ENCODE peak calls at places on chromosomes 12 and 14, in four cellular contexts. F is stimulated activated CD4-positive, alpha-beta T cell treated with anti-CD3 and anti-CD28 coated beads, Interleukin-15, amount 100 ng/mL, for 1 hour; I is HFFc6; J is naive B cell. S is an unnamed sample.

GRCh38 chr12:105212431-105212830 is 23.5 kb downstream of the APPL2 start:
- DNase-seq in F (no peak), I (peak), J (no peak), S (peak)

GRCh38 chr14:64709126-64709525 is 4.9 kb downstream of the PLEKHG3 start:
- DNase-seq in F (no peak), I (no peak), J (no peak), S (no peak)

GRCh38 chr14:21074398-21075272 is 4.5 kb downstream of the ARHGEF40 start:
- DNase-seq in F (no peak), I (no peak), J (no peak), S (no peak)

GRCh38 chr14:59619071-59619470 is 42.5 kb upstream of the CCDC175 start:
- DNase-seq in F (no peak), I (no peak), J (no peak), S (no peak)

GRCh38 chr12:64187370-64187769 is 34.7 kb downstream of the KICS2 start:
- DNase-seq in F (no peak), I (peak), J (no peak), S (no peak)

GRCh38 chr14:22474730-22475351 is 114.2 kb downstream of the DAD1 start:
- DNase-seq in F (no peak), I (no peak), J (no peak), S (no peak)

GRCh38 chr14:103716091-103716801 is 636 bp downstream of the ZFYVE21 start:
- DNase-seq in F (no peak), I (no peak), J (no peak), S (no peak)

GRCh38 chr14:74661726-74662450 is 49.9 kb upstream of the LTBP2 start:
- DNase-seq in F (no peak), I (no peak), J (no peak), S (no peak)

GRCh38 chr14:68621400-68622365 is 171.2 kb downstream of the ZFP36L1 start:
- DNase-seq in F (no peak), I (peak), J (no peak), S (peak)

GRCh38 chr12:106223485-106224391 is 24.1 kb downstream of the CKAP4 start:
- DNase-seq in F (peak), I (peak), J (peak), S (no peak)

GRCh38 chr14:102554835-102555819 is 37.3 kb upstream of the RCOR1 start:
- DNase-seq in F (peak), I (no peak), J (peak), S (no peak)

GRCh38 chr14:95463173-95463901 is 53.1 kb downstream of the SYNE3 start:
- DNase-seq in F (peak), I (no peak), J (peak), S (no peak)

GRCh38 chr12:89943461-89943860 is 234.8 kb upstream of the ATP2B1 start:
- DNase-seq in F (no peak), I (no peak), J (no peak), S (no peak)

GRCh38 chr14:59832663-59833294 is 37.8 kb downstream of the RTN1 start:
- DNase-seq in F (no peak), I (no peak), J (no peak), S (no peak)

GRCh38 chr12:52231305-52232232 is 1.5 kb upstream of the KRT7 start:
- DNase-seq in F (no peak), I (no peak), J (no peak), S (no peak)

GRCh38 chr14:70000601-70001000 is 121.4 kb downstream of the SMOC1 start:
- DNase-seq in F (no peak), I (no peak), J (no peak), S (no peak)

S was measured in AG09319.